ENCODE peak calls at places on chromosomes 6 and 20, in four cellular contexts. One of them, this sample, is unnamed.

GRCh38 chr6:135346747-135347146 is 150.8 kb downstream of the AHI1 start:
- DNase-seq in glomerular endothelial cell: no peak
- DNase-seq in RWPE1: no peak
- DNase-seq in KG1: no peak
- DNase-seq in this sample: no peak

GRCh38 chr6:125191916-125192609 is 38.5 kb downstream of the TPD52L1 start:
- DNase-seq in glomerular endothelial cell: peak
- DNase-seq in RWPE1: peak
- DNase-seq in KG1: no peak
- DNase-seq in this sample: no peak

GRCh38 chr6:56021943-56022342 is 146.6 kb upstream of the BMP5 start:
- DNase-seq in glomerular endothelial cell: no peak
- DNase-seq in RWPE1: no peak
- DNase-seq in KG1: no peak
- DNase-seq in this sample: no peak

GRCh38 chr6:27505209-27506027 is 32.5 kb upstream of the ZNF184 start:
- DNase-seq in glomerular endothelial cell: no peak
- DNase-seq in RWPE1: peak
- DNase-seq in KG1: no peak
- DNase-seq in this sample: no peak

GRCh38 chr6:150767585-150768164 is 97.8 kb upstream of the MTHFD1L start:
- DNase-seq in glomerular endothelial cell: no peak
- DNase-seq in RWPE1: no peak
- DNase-seq in KG1: no peak
- DNase-seq in this sample: no peak

GRCh38 chr20:24537210-24537609 is 67.8 kb downstream of the SYNDIG1 start:
- DNase-seq in glomerular endothelial cell: no peak
- DNase-seq in RWPE1: no peak
- DNase-seq in KG1: no peak
- DNase-seq in this sample: no peak

GRCh38 chr20:57953638-57954037 is 243.8 kb upstream of the PMEPA1 start:
- DNase-seq in glomerular endothelial cell: no peak
- DNase-seq in RWPE1: peak
- DNase-seq in KG1: no peak
- DNase-seq in this sample: no peak

GRCh38 chr20:62544505-62545055 is 68.8 kb upstream of the GATA5 start:
- DNase-seq in glomerular endothelial cell: no peak
- DNase-seq in RWPE1: no peak
- DNase-seq in KG1: no peak
- DNase-seq in this sample: no peak

GRCh38 chr6:37607949-37608348 is 89.7 kb downstream of the MDGA1 start:
- DNase-seq in glomerular endothelial cell: no peak
- DNase-seq in RWPE1: peak
- DNase-seq in KG1: no peak
- DNase-seq in this sample: no peak

GRCh38 chr6:85015396-85015990 is 251.1 kb upstream of the TBX18 start:
- DNase-seq in glomerular endothelial cell: no peak
- DNase-seq in RWPE1: peak
- DNase-seq in KG1: no peak
- DNase-seq in this sample: peak

GRCh38 chr6:31958412-31958740 is 395 bp downstream of the NELFE start:
- DNase-seq in glomerular endothelial cell: no peak
- DNase-seq in RWPE1: peak
- DNase-seq in KG1: no peak
- DNase-seq in this sample: no peak

GRCh38 chr6:151095538-151096254 is 144.1 kb upstream of the AKAP12 start:
- DNase-seq in glomerular endothelial cell: no peak
- DNase-seq in RWPE1: no peak
- DNase-seq in KG1: no peak
- DNase-seq in this sample: no peak

GRCh38 chr6:31829633-31830492 is 2.3 kb downstream of the HSPA1B start:
- DNase-seq in glomerular endothelial cell: no peak
- DNase-seq in RWPE1: no peak
- DNase-seq in KG1: peak
- DNase-seq in this sample: no peak

GRCh38 chr6:132067286-132067685 is 116.1 kb upstream of the CCN2 start:
- DNase-seq in glomerular endothelial cell: no peak
- DNase-seq in RWPE1: no peak
- DNase-seq in KG1: no peak
- DNase-seq in this sample: no peak

GRCh38 chr6:106694343-106694742 is 65.0 kb downstream of the QRSL1 start:
- DNase-seq in glomerular endothelial cell: no peak
- DNase-seq in RWPE1: no peak
- DNase-seq in KG1: no peak
- DNase-seq in this sample: no peak

This sample was measured in retinal pigment epithelial cell.